ENCODE peak calls at places on chromosome 7, in eight cellular contexts. J, L, R, P, X, D, C and G are unnamed samples.

GRCh38 chr7:82593780-82594179 is 150.2 kb upstream of the CACNA2D1 start:
- DNase-seq in X (no peak), R (peak), L (no peak), P (no peak), J (no peak), D (no peak), C (no peak), G (peak)

GRCh38 chr7:135349746-135350145 is 116.1 kb downstream of the STRA8 start:
- DNase-seq in J (no peak), C (no peak), X (no peak), L (no peak), P (peak), R (no peak), D (no peak), G (no peak)

GRCh38 chr7:155229548-155230168 is 68.0 kb upstream of the INSIG1 start:
- DNase-seq in X (no peak), C (no peak), R (no peak), L (no peak), P (no peak), D (no peak), J (no peak), G (no peak)

GRCh38 chr7:85733163-85733915 is 546.5 kb upstream of the SEMA3D start:
- DNase-seq in C (no peak), D (no peak), R (no peak), L (no peak), J (no peak), P (peak), X (no peak), G (no peak)

GRCh38 chr7:2231992-2232765 is 566 bp downstream of the MAD1L1 start:
- DNase-seq in P (peak), R (peak), X (no peak), C (peak), D (peak), J (peak), L (no peak), G (no peak)

GRCh38 chr7:112422842-112423496 is 27.3 kb upstream of the IFRD1 start:
- DNase-seq in R (peak), J (peak), L (no peak), P (peak), X (no peak), C (peak), D (no peak), G (peak)

GRCh38 chr7:114084381-114085312 is 165.8 kb upstream of the PPP1R3A start:
- DNase-seq in L (no peak), X (no peak), R (peak), C (no peak), P (peak), D (no peak), J (peak), G (no peak)

GRCh38 chr7:139532636-139533035 is 9.2 kb downstream of the CLEC2L start:
- DNase-seq in D (no peak), L (no peak), R (no peak), C (no peak), J (no peak), X (no peak), P (no peak), G (no peak)

GRCh38 chr7:94368371-94368791 is 26.3 kb upstream of the COL1A2 start:
- DNase-seq in D (no peak), P (peak), L (no peak), R (peak), J (no peak), C (no peak), X (no peak), G (no peak)

GRCh38 chr7:108358553-108358952 is 97.7 kb downstream of the NRCAM start:
- DNase-seq in R (peak), J (no peak), X (no peak), D (no peak), L (no peak), C (no peak), P (peak), G (peak)

GRCh38 chr7:129896568-129897382 is 56.0 kb downstream of the UBE2H start:
- DNase-seq in R (no peak), P (peak), J (no peak), X (no peak), D (no peak), L (no peak), C (no peak), G (no peak)

GRCh38 chr7:143510854-143511592 is 33.4 kb downstream of the TAS2R41 start:
- DNase-seq in J (no peak), X (no peak), D (no peak), R (no peak), C (no peak), P (no peak), L (no peak), G (no peak)

GRCh38 chr7:140586517-140586916 is 54.1 kb downstream of the DENND2A start:
- DNase-seq in C (no peak), D (no peak), P (no peak), R (no peak), J (no peak), L (no peak), X (no peak), G (no peak)

GRCh38 chr7:65966167-65966566 is 15.8 kb downstream of the GUSB start:
- DNase-seq in D (no peak), X (no peak), C (no peak), P (no peak), L (no peak), J (no peak), R (no peak), G (no peak)

GRCh38 chr7:126699707-126700106 is 553.0 kb downstream of the GRM8 start:
- DNase-seq in C (no peak), D (no peak), P (no peak), R (peak), L (no peak), J (no peak), X (no peak), G (no peak)